ENCODE peak calls at places on chromosome 9, in eight cellular contexts. U is HS-5; V is stimulated activated CD8-positive, alpha-beta memory T cell treated with anti-CD3 and anti-CD28 coated beads, Interleukin-15, amount 100 ng/mL, for 1 hour; X is stimulated activated effector memory CD8-positive, alpha-beta T cell treated with anti-CD3 and anti-CD28 coated beads, Interleukin-12 subunit alpha, Interleukin-12 subunit beta, amount 100 ng/mL, for 72 hours; K is hepatic stellate cell; F is AG04450; Q is NCI-H460; C is C1 segment of cervical spinal cord. Z is an unnamed sample.

GRCh38 chr9:86703346-86703745 is 244.0 kb downstream of the GAS1 start:
- DNase-seq in U (no peak), V (no peak), X (no peak), K (no peak), F (no peak), Q (no peak), C (no peak), Z (no peak)

GRCh38 chr9:70130266-70130665 is 86.6 kb downstream of the MAMDC2 start:
- DNase-seq in U (no peak), V (no peak), X (no peak), K (no peak), F (no peak), Q (no peak), C (no peak), Z (no peak)

GRCh38 chr9:83935276-83935890 is 14.2 kb upstream of the KIF27 start:
- DNase-seq in U (no peak), V (no peak), X (no peak), K (no peak), F (no peak), Q (no peak), C (no peak), Z (no peak)

GRCh38 chr9:133593587-133593986 is 15.6 kb downstream of the FAM163B start:
- DNase-seq in U (no peak), V (no peak), X (no peak), K (no peak), F (no peak), Q (no peak), C (no peak), Z (no peak)

GRCh38 chr9:134320916-134321570 is 5.2 kb upstream of the RXRA start:
- DNase-seq in U (no peak), V (no peak), X (no peak), K (peak; percentile 82), F (no peak), Q (no peak), C (no peak), Z (no peak)

GRCh38 chr9:7332780-7333179 is 466.8 kb downstream of the DMAC1 start:
- DNase-seq in U (no peak), V (no peak), X (no peak), K (no peak), F (no peak), Q (no peak), C (no peak), Z (no peak)

GRCh38 chr9:71589612-71590011 is 178.7 kb downstream of the CEMIP2 start:
- DNase-seq in U (no peak), V (no peak), X (no peak), K (no peak), F (no peak), Q (no peak), C (no peak), Z (no peak)

GRCh38 chr9:99569840-99570239 is 251.8 kb upstream of the NR4A3 start:
- DNase-seq in U (no peak), V (no peak), X (no peak), K (no peak), F (no peak), Q (no peak), C (no peak), Z (no peak)

GRCh38 chr9:128072144-128073021 is 4.4 kb downstream of the SLC25A25 start:
- DNase-seq in U (no peak), V (peak; percentile 37), X (peak; percentile 34), K (peak; percentile 50), F (no peak), Q (no peak), C (peak; percentile 15), Z (peak; percentile 17)

GRCh38 chr9:111433082-111433481 is 51.1 kb downstream of the ECPAS start:
- DNase-seq in U (no peak), V (no peak), X (no peak), K (no peak), F (no peak), Q (no peak), C (no peak), Z (no peak)

GRCh38 chr9:76114144-76114543 is 223.7 kb downstream of the PCSK5 start:
- DNase-seq in U (no peak), V (no peak), X (no peak), K (no peak), F (peak; percentile 3), Q (no peak), C (no peak), Z (no peak)

GRCh38 chr9:81389569-81389993 is 299.8 kb downstream of the TLE1 start:
- DNase-seq in U (peak; percentile 98), V (no peak), X (no peak), K (peak; percentile 65), F (peak; percentile 92), Q (no peak), C (no peak), Z (no peak)

GRCh38 chr9:33884856-33885701 is 68.1 kb downstream of the UBE2R2 start:
- DNase-seq in U (no peak), V (no peak), X (no peak), K (no peak), F (no peak), Q (no peak), C (no peak), Z (no peak)

GRCh38 chr9:100515578-100516494 is 42.9 kb downstream of the TMEFF1 start:
- DNase-seq in U (no peak), V (no peak), X (no peak), K (no peak), F (no peak), Q (peak; percentile 19), C (no peak), Z (no peak)

GRCh38 chr9:129327552-129328283 is 149.7 kb upstream of the IER5L start:
- DNase-seq in U (no peak), V (no peak), X (no peak), K (no peak), F (no peak), Q (no peak), C (no peak), Z (no peak)

GRCh38 chr9:127724012-127724411 is 8.1 kb downstream of the TTC16 start:
- DNase-seq in U (no peak), V (no peak), X (no peak), K (no peak), F (no peak), Q (no peak), C (no peak), Z (no peak)